ENCODE peak calls at places on chromosomes 12 and 14, in five cellular contexts. I is thyroid gland, L is suprapubic skin, G is prostate gland, W is stomach. T is an unnamed sample. For H3K4me1, the result is how much of the 10 kb centered on the place peaks cover.

GRCh38 chr14:95156765-95157194 is 549 bp downstream of the DICER1 start:
- DNase-seq in L (peak), G (peak), I (peak), W (peak), T (no peak)

GRCh38 chr14:40694026-40694425 is 912.6 kb upstream of the LRFN5 start:
- DNase-seq in W (no peak), G (no peak), L (no peak), I (no peak), T (no peak)

GRCh38 chr14:94395306-94395899 is 7.0 kb upstream of the SERPINA1 start:
- DNase-seq in L (no peak), G (no peak), W (no peak), I (no peak), T (no peak)

GRCh38 chr12:9646794-9647622 is 22.5 kb upstream of the CLEC2D start:
- DNase-seq in W (no peak), L (no peak), I (no peak), G (no peak), T (no peak)

GRCh38 chr12:121184425-121184824 is 25.5 kb upstream of the P2RX4 start:
- DNase-seq in G (peak), L (no peak), I (no peak), W (no peak), T (no peak)

GRCh38 chr12:6376079-6376941 is 947 bp upstream of the SCNN1A start:
- DNase-seq in G (peak), I (peak), W (peak), L (peak), T (no peak)

GRCh38 chr14:24368562-24369252 is 723 bp downstream of the NFATC4 start:
- DNase-seq in I (peak), W (no peak), G (no peak), L (peak), T (no peak)

GRCh38 chr14:81829447-81829846 is 295.8 kb upstream of the SEL1L start:
- DNase-seq in I (no peak), L (no peak), W (no peak), G (no peak), T (no peak)

GRCh38 chr12:109247831-109248654 is 61.0 kb downstream of the FOXN4 start:
- DNase-seq in G (no peak), I (no peak), W (peak), L (no peak), T (no peak)

GRCh38 chr14:64504897-64505771 is 564 bp downstream of the ZBTB1 start:
- DNase-seq in G (peak), L (peak), W (peak), I (peak), T (peak)
- TF ChIP-seq POLR2A in G (peak), L (peak), W (no peak), I (peak), T (no peak)

GRCh38 chr12:104956870-104957301 is 1.2 kb downstream of the SLC41A2 start:
- DNase-seq in W (no peak), G (no peak), I (no peak), L (no peak), T (no peak)
- H3K4me3 ChIP-seq in W (peak), G (no peak), I (no peak), L (peak), T (peak)

DNA sequence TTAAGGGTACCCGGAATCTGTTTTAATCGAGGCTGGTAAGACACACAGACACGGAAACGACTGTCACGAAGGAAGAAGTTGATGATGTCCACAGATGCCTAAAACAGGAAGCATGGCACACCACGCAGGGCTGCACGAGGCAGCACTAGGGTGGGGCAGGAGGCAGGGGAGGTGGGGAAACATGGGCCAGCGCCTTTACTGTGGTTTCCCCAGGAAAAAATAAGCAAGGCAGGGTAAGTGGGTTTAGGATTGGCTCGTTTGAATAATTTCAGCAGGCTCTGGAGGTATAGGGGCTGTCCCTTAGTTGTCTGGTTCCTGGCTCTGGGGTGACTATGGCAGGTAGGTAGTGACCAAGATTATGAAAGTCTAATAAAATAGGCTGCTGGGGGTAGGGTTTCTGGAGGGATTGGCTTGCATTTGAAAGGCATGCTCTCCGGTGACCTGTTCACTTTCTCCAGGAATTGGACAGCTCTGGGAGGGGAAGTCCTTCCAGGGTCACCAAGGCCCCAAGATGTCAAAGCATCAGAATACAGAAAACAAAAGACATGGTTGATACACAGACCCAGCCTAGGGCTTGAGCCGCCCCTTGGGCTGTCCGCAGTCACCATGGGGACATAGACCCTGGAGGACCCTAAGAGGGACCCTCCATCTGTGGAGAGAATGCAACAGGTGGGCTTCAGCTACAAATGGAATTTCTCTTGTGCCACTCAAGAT is 35.3 kb downstream of the MAP1LC3B2 start:
- DNase-seq in G (no peak), W (no peak), L (no peak), I (no peak), T (no peak)
- H3K4me1 ChIP-seq in G (under half), W (under half), L (under half), I (under half), T (under half)

GRCh38 chr14:105840266-105841021 is 314.1 kb downstream of the TMEM121 start:
- DNase-seq in G (no peak), I (no peak), W (no peak), L (peak), T (no peak)

GRCh38 chr14:105843444-105844046 is 317.2 kb downstream of the TMEM121 start:
- DNase-seq in L (no peak), G (no peak), I (no peak), W (no peak), T (no peak)

GRCh38 chr14:105839425-105840265 is 313.3 kb downstream of the TMEM121 start:
- DNase-seq in I (no peak), W (no peak), L (peak), G (no peak), T (no peak)

GRCh38 chr14:105842105-105842504 is 315.7 kb downstream of the TMEM121 start:
- DNase-seq in G (no peak), I (no peak), W (no peak), L (no peak), T (no peak)

GRCh38 chr14:105841022-105842009 is 314.9 kb downstream of the TMEM121 start:
- DNase-seq in W (no peak), G (no peak), L (peak), I (no peak), T (no peak)
- TF ChIP-seq POLR2A in W (no peak), G (no peak), L (no peak), I (no peak), T (no peak)

GRCh38 chr14:99155173-99155777 is 116.7 kb downstream of the BCL11B start:
- DNase-seq in W (no peak), L (peak), I (no peak), G (no peak), T (no peak)
- H3K4me3 ChIP-seq in W (no peak), L (no peak), I (no peak), G (no peak), T (no peak)

GRCh38 chr14:68251766-68252100 is 432.2 kb downstream of the RAD51B start:
- DNase-seq in L (no peak), I (no peak), G (no peak), W (no peak), T (no peak)

GRCh38 chr14:68248481-68249255 is 429.1 kb downstream of the RAD51B start:
- DNase-seq in L (peak), W (no peak), G (no peak), I (peak), T (no peak)

GRCh38 chr14:68249534-68250517 is 430.2 kb downstream of the RAD51B start:
- DNase-seq in I (no peak), G (no peak), W (no peak), L (no peak), T (no peak)

GRCh38 chr14:68253381-68253780 is 433.8 kb downstream of the RAD51B start:
- DNase-seq in G (no peak), I (no peak), L (no peak), W (no peak), T (no peak)

DNA sequence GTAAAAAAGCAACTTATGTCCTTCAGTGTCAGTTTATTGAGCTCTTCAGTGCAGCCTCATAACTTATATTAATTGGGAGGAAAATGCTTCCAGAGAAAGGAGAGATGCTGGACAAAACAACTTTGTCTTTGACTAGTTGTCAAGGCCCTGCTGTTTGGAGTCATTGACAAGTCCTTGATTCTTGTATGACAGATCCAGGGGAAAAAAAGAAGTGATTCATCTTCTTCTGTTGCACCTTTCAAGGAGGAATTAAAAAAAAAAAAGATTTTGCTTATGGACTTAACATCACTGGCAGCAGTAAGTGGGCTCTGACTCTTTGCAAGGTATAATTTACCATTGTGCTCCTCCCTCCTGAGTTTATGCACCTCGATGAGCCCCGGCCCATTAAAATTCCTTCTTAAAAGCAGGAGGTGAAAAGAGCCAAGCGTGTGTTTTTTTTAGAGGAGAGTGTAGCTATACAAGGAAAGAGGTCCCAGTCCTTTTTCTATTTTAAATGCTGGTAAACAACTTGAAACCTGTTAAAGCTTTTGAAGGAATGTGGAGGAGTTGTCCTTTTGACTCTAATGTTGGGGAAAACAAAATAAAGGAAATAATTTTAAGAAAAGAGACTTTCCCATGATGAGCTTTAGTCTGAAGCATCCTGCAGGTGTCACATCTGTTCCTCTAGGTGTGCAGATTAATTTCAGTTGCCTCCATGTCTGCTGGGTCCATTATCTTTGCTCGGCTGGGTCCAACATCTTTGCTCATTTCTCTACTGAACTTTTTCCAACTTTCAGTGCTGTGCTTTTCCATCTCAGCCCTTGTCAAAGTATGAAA is 431.6 kb downstream of the RAD51B start:
- DNase-seq in G (no peak), I (peak), L (no peak), W (no peak), T (no peak)
- H3K4me1 ChIP-seq in G (under half), I (under half), L (half or more), W (under half), T (half or more)

GRCh38 chr14:103334644-103335603 is 887 bp downstream of the EIF5 start:
- DNase-seq in W (peak), L (peak), G (peak), I (peak), T (peak)
- TF ChIP-seq POLR2A in W (no peak), L (no peak), G (peak), I (peak), T (no peak)

DNA sequence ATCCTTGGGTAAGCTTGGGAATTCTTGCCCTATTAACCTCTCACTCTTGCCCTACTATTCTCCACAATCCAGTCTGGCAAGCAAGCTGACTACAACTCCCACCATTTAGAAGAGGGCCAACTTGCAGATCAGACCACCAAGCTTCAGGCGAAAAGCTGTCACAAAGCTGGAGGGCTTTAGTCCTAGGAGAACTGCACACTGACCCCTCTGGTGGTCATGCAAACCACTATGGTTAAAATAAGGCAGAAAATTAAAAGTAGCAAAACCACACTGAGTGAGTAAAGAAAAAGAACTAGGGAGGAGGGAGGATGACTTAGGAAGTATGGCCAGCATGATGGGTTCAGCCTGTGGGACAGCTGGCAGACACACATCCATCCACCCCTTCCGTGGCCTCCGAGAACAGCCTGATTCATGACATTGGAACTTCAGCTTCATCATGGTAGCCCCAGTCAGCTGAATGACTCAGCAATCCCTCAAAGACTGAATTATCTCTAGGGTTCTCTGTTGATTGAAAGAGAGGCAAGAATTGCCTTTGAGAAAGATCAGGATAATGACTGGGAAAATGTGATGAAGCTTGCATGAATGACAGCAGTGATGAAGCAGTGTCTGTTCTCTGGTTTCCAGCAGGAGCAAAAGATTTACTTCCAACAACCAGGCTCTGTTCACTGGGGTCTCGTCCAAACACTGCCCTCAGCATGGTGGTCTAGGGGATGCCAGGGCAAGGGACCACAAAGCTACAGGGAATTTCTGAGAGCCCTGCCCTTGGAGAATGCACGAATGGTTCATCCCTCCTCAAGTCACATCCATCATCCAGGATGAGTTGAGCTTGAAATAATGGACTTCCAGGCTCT is 24.4 kb downstream of the PITPNM2 start:
- DNase-seq in I (no peak), G (no peak), W (peak), L (no peak), T (no peak)
- H3K4me3 ChIP-seq in I (no peak), G (no peak), W (no peak), L (no peak), T (no peak)

T was measured in esophagus squamous epithelium.